ENCODE peak calls at places on chromosomes 13 and 19, in four cellular contexts. One of them, this sample, is unnamed.

GRCh38 chr13:45564108-45564507 is 51.4 kb downstream of the ERICH6B start:
- DNase-seq in Panc1: no peak
- DNase-seq in NCI-H2029 treated with DMSO at 0.1 percent for 48 hours: peak; percentile 49
- DNase-seq in fibroblast of the conjunctiva: peak; percentile 5
- DNase-seq in this sample: no peak

GRCh38 chr19:41795031-41795461 is 1.3 kb upstream of the CEACAM3 start:
- DNase-seq in Panc1: no peak
- DNase-seq in NCI-H2029 treated with DMSO at 0.1 percent for 48 hours: peak; percentile 54
- DNase-seq in fibroblast of the conjunctiva: peak; percentile 4
- DNase-seq in this sample: no peak

GRCh38 chr13:28754698-28755545 is 36.2 kb upstream of the SLC46A3 start:
- DNase-seq in Panc1: no peak
- DNase-seq in NCI-H2029 treated with DMSO at 0.1 percent for 48 hours: no peak
- DNase-seq in fibroblast of the conjunctiva: no peak
- DNase-seq in this sample: no peak

GRCh38 chr13:91580749-91581148 is 182.3 kb downstream of the GPC5 start:
- DNase-seq in Panc1: no peak
- DNase-seq in NCI-H2029 treated with DMSO at 0.1 percent for 48 hours: no peak
- DNase-seq in fibroblast of the conjunctiva: no peak
- DNase-seq in this sample: no peak

GRCh38 chr19:33630880-33631627 is 9.3 kb downstream of the CHST8 start:
- DNase-seq in Panc1: no peak
- DNase-seq in NCI-H2029 treated with DMSO at 0.1 percent for 48 hours: no peak
- DNase-seq in fibroblast of the conjunctiva: no peak
- DNase-seq in this sample: no peak

GRCh38 chr13:112333756-112334543 is 42.2 kb upstream of the SPACA7 start:
- DNase-seq in Panc1: no peak
- DNase-seq in NCI-H2029 treated with DMSO at 0.1 percent for 48 hours: no peak
- DNase-seq in fibroblast of the conjunctiva: no peak
- DNase-seq in this sample: no peak

GRCh38 chr13:91220872-91221271 is 126.6 kb upstream of the MIR17HG start:
- DNase-seq in Panc1: no peak
- DNase-seq in NCI-H2029 treated with DMSO at 0.1 percent for 48 hours: no peak
- DNase-seq in fibroblast of the conjunctiva: no peak
- DNase-seq in this sample: no peak

GRCh38 chr13:45482571-45483173 is 17.9 kb downstream of the COG3 start:
- DNase-seq in Panc1: no peak
- DNase-seq in NCI-H2029 treated with DMSO at 0.1 percent for 48 hours: no peak
- DNase-seq in fibroblast of the conjunctiva: peak; percentile 6
- DNase-seq in this sample: peak; percentile 49

GRCh38 chr13:71242191-71242590 is 624.8 kb downstream of the DACH1 start:
- DNase-seq in Panc1: no peak
- DNase-seq in NCI-H2029 treated with DMSO at 0.1 percent for 48 hours: no peak
- DNase-seq in fibroblast of the conjunctiva: no peak
- DNase-seq in this sample: no peak

GRCh38 chr13:89115307-89115706 is 1444.1 kb downstream of the SLITRK5 start:
- DNase-seq in Panc1: no peak
- DNase-seq in NCI-H2029 treated with DMSO at 0.1 percent for 48 hours: no peak
- DNase-seq in fibroblast of the conjunctiva: no peak
- DNase-seq in this sample: no peak

GRCh38 chr19:51124729-51125128 is at the start of gene SIGLEC9:
- DNase-seq in Panc1: no peak
- DNase-seq in NCI-H2029 treated with DMSO at 0.1 percent for 48 hours: no peak
- DNase-seq in fibroblast of the conjunctiva: no peak
- DNase-seq in this sample: no peak

GRCh38 chr13:34129422-34129821 is 311.5 kb downstream of the RFC3 start:
- DNase-seq in Panc1: no peak
- DNase-seq in NCI-H2029 treated with DMSO at 0.1 percent for 48 hours: no peak
- DNase-seq in fibroblast of the conjunctiva: no peak
- DNase-seq in this sample: no peak

GRCh38 chr19:10516671-10517286 is 468 bp downstream of the S1PR5 start:
- DNase-seq in Panc1: no peak
- DNase-seq in NCI-H2029 treated with DMSO at 0.1 percent for 48 hours: no peak
- DNase-seq in fibroblast of the conjunctiva: no peak
- DNase-seq in this sample: no peak

GRCh38 chr19:56314018-56314583 is 538 bp downstream of the ZSCAN5A start:
- DNase-seq in Panc1: no peak
- DNase-seq in NCI-H2029 treated with DMSO at 0.1 percent for 48 hours: no peak
- DNase-seq in fibroblast of the conjunctiva: no peak
- DNase-seq in this sample: no peak

GRCh38 chr13:58080806-58081205 is 449.3 kb downstream of the PCDH17 start:
- DNase-seq in Panc1: no peak
- DNase-seq in NCI-H2029 treated with DMSO at 0.1 percent for 48 hours: no peak
- DNase-seq in fibroblast of the conjunctiva: no peak
- DNase-seq in this sample: no peak

This sample was measured in keratinocyte.